ENCODE peak calls at places on chromosomes 1 and 21, in four cellular contexts. X is MM.1S, A is foreskin fibroblast, B is RWPE2. K is an unnamed sample.

GRCh38 chr1:245172026-245172425 is 17.2 kb downstream of the KIF26B start:
- DNase-seq in X (no peak), A (peak; percentile 8), B (no peak), K (peak; percentile 31)

GRCh38 chr1:238239343-238239742 is 348.6 kb upstream of the ZP4 start:
- DNase-seq in X (no peak), A (no peak), B (no peak), K (no peak)

GRCh38 chr1:25568090-25568833 is 24.9 kb downstream of the LDLRAP1 start:
- DNase-seq in X (no peak), A (peak; percentile 72), B (peak; percentile 98), K (peak; percentile 68)

GRCh38 chr1:36989260-36989659 is 45.1 kb downstream of the GRIK3 start:
- DNase-seq in X (no peak), A (no peak), B (no peak), K (no peak)

GRCh38 chr1:7954683-7955082 is 6.8 kb upstream of the PARK7 start:
- DNase-seq in X (no peak), A (no peak), B (no peak), K (no peak)

GRCh38 chr1:56185493-56185892 is 393.9 kb downstream of the PLPP3 start:
- DNase-seq in X (no peak), A (peak; percentile 64), B (no peak), K (no peak)

GRCh38 chr1:30232288-30232899 is 491.0 kb downstream of the MATN1 start:
- DNase-seq in X (peak; percentile 27), A (no peak), B (no peak), K (peak; percentile 5)

GRCh38 chr1:71587961-71588360 is 507.1 kb upstream of the ZRANB2 start:
- DNase-seq in X (peak; percentile 32), A (peak; percentile 65), B (no peak), K (peak; percentile 53)

GRCh38 chr1:74690909-74691308 is 17.3 kb upstream of the ERICH3 start:
- DNase-seq in X (no peak), A (no peak), B (no peak), K (no peak)

GRCh38 chr1:160124709-160125478 is 9.3 kb downstream of the ATP1A2 start:
- DNase-seq in X (no peak), A (peak; percentile 89), B (no peak), K (peak; percentile 91)

GRCh38 chr1:246492611-246493245 is 14.4 kb downstream of the SMYD3 start:
- DNase-seq in X (peak; percentile 48), A (peak; percentile 88), B (no peak), K (peak; percentile 74)

GRCh38 chr1:116377564-116378529 is 4.8 kb downstream of the ATP1A1 start:
- DNase-seq in X (no peak), A (peak; percentile 89), B (no peak), K (peak; percentile 98)

GRCh38 chr1:212302745-212303383 is 17.7 kb downstream of the PPP2R5A start:
- DNase-seq in X (no peak), A (peak; percentile 56), B (no peak), K (peak; percentile 88)

GRCh38 chr1:22903113-22903512 is 69.6 kb downstream of the LACTBL1 start:
- DNase-seq in X (no peak), A (peak; percentile 57), B (no peak), K (peak; percentile 34)

GRCh38 chr1:41322835-41323234 is 38.4 kb upstream of the FOXO6 start:
- DNase-seq in X (no peak), A (peak; percentile 36), B (no peak), K (peak; percentile 7)

GRCh38 chr1:10286244-10286643 is 75.9 kb downstream of the KIF1B start:
- DNase-seq in X (no peak), A (no peak), B (no peak), K (no peak)

GRCh38 chr1:21899972-21900371 is 37.1 kb downstream of the HSPG2 start:
- DNase-seq in X (no peak), A (no peak), B (peak; percentile 42), K (no peak)

GRCh38 chr1:53906121-53906520 is 12.1 kb downstream of the DIO1 start:
- DNase-seq in X (no peak), A (no peak), B (no peak), K (no peak)

GRCh38 chr1:174815036-174815435 is 184.7 kb upstream of the CACYBP start:
- DNase-seq in X (peak; percentile 22), A (peak; percentile 62), B (peak; percentile 49), K (peak; percentile 83)

GRCh38 chr1:191558389-191558788 is 599.9 kb upstream of the RGS18 start:
- DNase-seq in X (no peak), A (no peak), B (no peak), K (no peak)

GRCh38 chr1:7584643-7585042 is 186.5 kb upstream of the VAMP3 start:
- DNase-seq in X (no peak), A (no peak), B (peak; percentile 43), K (no peak)

GRCh38 chr1:39819091-39819812 is 30.6 kb upstream of the BMP8B start:
- DNase-seq in X (no peak), A (no peak), B (no peak), K (no peak)

GRCh38 chr1:197933016-197933415 is 15.8 kb downstream of the LHX9 start:
- DNase-seq in X (no peak), A (no peak), B (no peak), K (no peak)

GRCh38 chr1:205172729-205173366 is 38.7 kb downstream of the DSTYK start:
- DNase-seq in X (no peak), A (peak; percentile 94), B (no peak), K (peak; percentile 98)

GRCh38 chr1:22763479-22764200 is 53.0 kb downstream of the EPHB2 start:
- DNase-seq in X (no peak), A (no peak), B (no peak), K (no peak)

GRCh38 chr1:169133801-169134558 is 27.5 kb downstream of the ATP1B1 start:
- DNase-seq in X (no peak), A (peak; percentile 41), B (no peak), K (peak; percentile 21)
- TF ChIP-seq CTCF in X (peak; percentile 48), A (peak; percentile 19), B (peak; percentile 59), K (peak; percentile 20)

GRCh38 chr21:38042246-38042645 is 126.0 kb upstream of the KCNJ6 start:
- DNase-seq in X (no peak), A (no peak), B (no peak), K (no peak)

GRCh38 chr21:38041493-38041892 is 125.2 kb upstream of the KCNJ6 start:
- DNase-seq in X (no peak), A (no peak), B (no peak), K (no peak)

GRCh38 chr21:38037416-38037815 is 121.2 kb upstream of the KCNJ6 start:
- DNase-seq in X (no peak), A (no peak), B (no peak), K (no peak)

GRCh38 chr21:38039841-38040240 is 123.6 kb upstream of the KCNJ6 start:
- DNase-seq in X (no peak), A (no peak), B (no peak), K (no peak)

DNA sequence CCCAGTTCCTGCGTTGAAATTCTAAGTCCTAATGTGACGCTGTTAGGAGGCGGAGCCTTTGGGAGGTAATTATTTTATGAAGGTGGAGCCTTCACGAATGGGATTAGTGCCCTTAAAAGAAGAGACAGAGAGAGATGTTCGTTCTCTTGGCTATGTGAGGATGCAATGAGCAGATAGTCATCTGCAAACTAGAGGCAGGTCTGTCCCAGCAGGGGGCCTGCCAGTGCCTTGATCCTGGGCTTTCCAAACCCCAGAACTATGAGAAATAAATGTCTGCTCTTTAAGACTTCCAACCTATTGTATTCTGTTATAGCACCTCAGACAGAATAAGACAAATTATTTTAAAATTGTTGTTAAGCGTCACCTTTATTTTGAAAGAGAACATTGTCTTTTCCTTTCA is 123.1 kb upstream of the KCNJ6 start:
- DNase-seq in X (no peak), A (no peak), B (no peak), K (no peak)
- TF ChIP-seq CTCF in X (no peak), A (no peak), B (no peak), K (no peak)

GRCh38 chr21:45019887-45020537 is 54.4 kb upstream of the ADARB1 start:
- DNase-seq in X (no peak), A (no peak), B (no peak), K (no peak)
- TF ChIP-seq CTCF in X (no peak), A (no peak), B (no peak), K (no peak)

GRCh38 chr1:170533331-170533730 is 1.4 kb downstream of the GORAB start:
- DNase-seq in X (no peak), A (peak; percentile 77), B (no peak), K (peak; percentile 77)
- TF ChIP-seq CTCF in X (no peak), A (no peak), B (no peak), K (no peak)

GRCh38 chr1:156894001-156894400 is 483 bp downstream of the PEAR1 start:
- DNase-seq in X (no peak), A (no peak), B (no peak), K (no peak)

GRCh38 chr1:156893048-156893953 is at the start of gene PEAR1:
- DNase-seq in X (no peak), A (peak; percentile 49), B (no peak), K (no peak)

GRCh38 chr1:156894711-156895407 is 1.3 kb downstream of the PEAR1 start:
- DNase-seq in X (no peak), A (peak; percentile 58), B (no peak), K (peak; percentile 45)

GRCh38 chr1:156889802-156890585 is 3.5 kb upstream of the PEAR1 start:
- DNase-seq in X (peak; percentile 83), A (peak; percentile 91), B (no peak), K (peak; percentile 82)

GRCh38 chr1:156892190-156893047 is 1.1 kb upstream of the PEAR1 start:
- DNase-seq in X (peak; percentile 80), A (peak; percentile 94), B (peak; percentile 90), K (peak; percentile 83)
- TF ChIP-seq CTCF in X (peak; percentile 83), A (peak; percentile 82), B (peak; percentile 91), K (peak; percentile 72)